ENCODE peak calls at places on chromosomes 1 and 21, in eight cellular contexts. Y is tibial artery, G is pancreas, F is heart right ventricle, V is upper lobe of right lung, B is breast epithelium, K is transverse colon, S is fibroblast of lung. M is an unnamed sample. For H3K4me1, the result is how much of the 10 kb centered on the place peaks cover.

GRCh38 chr1:25037174-25038074 is 107.3 kb upstream of the RUNX3 start:
- DNase-seq in Y (no peak), G (peak), F (no peak), V (no peak), B (no peak), K (peak), S (peak), M (peak)

GRCh38 chr1:115337633-115338456 is at the start of gene NGF:
- DNase-seq in Y (peak), G (peak), F (peak), V (peak), B (no peak), K (no peak), S (peak), M (no peak)

GRCh38 chr1:233166896-233167295 is 128.6 kb downstream of the PCNX2 start:
- DNase-seq in Y (no peak), G (no peak), F (no peak), V (no peak), B (no peak), K (no peak), S (no peak), M (no peak)

GRCh38 chr1:223248787-223249175 is 105.7 kb upstream of the TLR5 start:
- DNase-seq in Y (no peak), G (no peak), F (no peak), V (no peak), B (no peak), K (no peak), S (no peak), M (peak)

GRCh38 chr1:22872971-22873664 is 99.5 kb downstream of the LACTBL1 start:
- DNase-seq in Y (no peak), G (no peak), F (no peak), V (no peak), B (no peak), K (no peak), S (no peak), M (no peak)

GRCh38 chr1:14215151-14215550 is 383.3 kb upstream of the KAZN start:
- DNase-seq in Y (no peak), G (no peak), F (no peak), V (no peak), B (no peak), K (no peak), S (no peak), M (no peak)

GRCh38 chr1:88763649-88764406 is 79.8 kb downstream of the PKN2 start:
- DNase-seq in Y (no peak), G (no peak), F (no peak), V (no peak), B (no peak), K (no peak), S (peak), M (no peak)

GRCh38 chr1:232954594-232955365 is 4.4 kb downstream of the NTPCR start:
- DNase-seq in Y (no peak), G (no peak), F (no peak), V (no peak), B (no peak), K (no peak), S (no peak), M (no peak)

GRCh38 chr1:67921725-67922489 is 88.6 kb upstream of the GNG12 start:
- DNase-seq in Y (no peak), G (no peak), F (no peak), V (no peak), B (no peak), K (no peak), S (no peak), M (no peak)

GRCh38 chr1:92756537-92756936 is 28.4 kb downstream of the EVI5 start:
- DNase-seq in Y (no peak), G (no peak), F (no peak), V (no peak), B (no peak), K (no peak), S (peak), M (no peak)

GRCh38 chr1:32759521-32759980 is 57.0 kb upstream of the SYNC start:
- DNase-seq in Y (no peak), G (peak), F (no peak), V (peak), B (peak), K (peak), S (no peak), M (no peak)

GRCh38 chr1:15946546-15947381 is 29.1 kb downstream of the ZBTB17 start:
- DNase-seq in Y (no peak), G (no peak), F (no peak), V (no peak), B (no peak), K (no peak), S (no peak), M (no peak)

GRCh38 chr1:66088787-66089186 is 296.1 kb downstream of the PDE4B start:
- DNase-seq in Y (no peak), G (no peak), F (no peak), V (no peak), B (no peak), K (no peak), S (no peak), M (no peak)

GRCh38 chr1:33634143-33634542 is 161.7 kb downstream of the ZSCAN20 start:
- DNase-seq in Y (no peak), G (no peak), F (no peak), V (no peak), B (no peak), K (no peak), S (no peak), M (no peak)

GRCh38 chr1:111992396-111992985 is 3.0 kb upstream of the KCND3 start:
- DNase-seq in Y (no peak), G (no peak), F (no peak), V (no peak), B (no peak), K (no peak), S (no peak), M (no peak)

GRCh38 chr1:7253118-7253480 is 467.8 kb downstream of the CAMTA1 start:
- DNase-seq in Y (no peak), G (no peak), F (no peak), V (no peak), B (no peak), K (no peak), S (peak), M (no peak)

GRCh38 chr21:25457411-25457810 is 149.9 kb downstream of the MRPL39 start:
- DNase-seq in Y (no peak), G (no peak), F (no peak), V (no peak), B (no peak), K (no peak), S (peak), M (no peak)

GRCh38 chr1:118209648-118210047 is 24.6 kb upstream of the SPAG17 start:
- DNase-seq in Y (no peak), G (no peak), F (no peak), V (no peak), B (no peak), K (no peak), S (no peak), M (no peak)

GRCh38 chr1:152537496-152537895 is 23.2 kb downstream of the CRCT1 start:
- DNase-seq in Y (no peak), G (no peak), F (no peak), V (no peak), B (no peak), K (no peak), S (no peak), M (no peak)

GRCh38 chr21:28518620-28519019 is 474.1 kb downstream of the LTN1 start:
- DNase-seq in Y (no peak), G (no peak), F (no peak), V (no peak), B (no peak), K (no peak), S (no peak), M (no peak)

GRCh38 chr1:1624443-1625403 is 7.2 kb upstream of the MMP23B start:
- DNase-seq in Y (no peak), G (peak), F (peak), V (no peak), B (no peak), K (no peak), S (peak), M (no peak)

GRCh38 chr1:119101563-119101962 is 38.9 kb downstream of the WARS2 start:
- DNase-seq in Y (peak), G (no peak), F (no peak), V (no peak), B (peak), K (no peak), S (peak), M (no peak)

GRCh38 chr1:176559474-176560390 is 96.8 kb downstream of the PAPPA2 start:
- DNase-seq in Y (peak), G (no peak), F (peak), V (no peak), B (no peak), K (peak), S (peak), M (no peak)

GRCh38 chr21:38486221-38486620 is 12.1 kb downstream of the ERG start:
- DNase-seq in Y (no peak), G (no peak), F (no peak), V (no peak), B (no peak), K (no peak), S (peak), M (no peak)
- H3K4me1 ChIP-seq in Y (under half), G (under half), F (half or more), V (under half), B (under half), K (under half), S (under half), M (under half)

DNA sequence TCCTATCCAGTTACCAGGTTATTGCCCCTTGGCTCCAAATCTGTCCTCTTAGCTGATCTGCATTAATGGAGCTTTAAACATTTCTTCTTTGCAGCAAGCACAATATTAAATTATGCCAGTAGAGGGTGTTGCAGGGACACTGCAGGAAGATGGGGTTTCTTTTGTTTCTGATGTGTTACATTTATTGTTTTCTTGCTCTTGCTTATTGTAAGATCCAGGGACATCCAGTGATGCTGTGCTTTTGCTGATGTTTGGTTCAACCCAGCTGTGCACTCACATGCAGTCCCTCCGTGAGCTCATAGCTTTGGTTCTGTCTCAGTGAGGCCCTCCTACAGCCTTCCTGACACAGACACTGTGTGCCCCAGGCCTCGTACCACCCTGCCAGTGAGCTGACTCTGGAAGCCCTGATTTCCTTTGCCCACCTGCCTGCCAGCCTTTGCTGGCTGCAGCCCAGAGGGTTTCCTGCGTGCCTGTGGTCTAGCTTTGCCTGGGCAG is 103.5 kb downstream of the RABGAP1L start:
- DNase-seq in Y (no peak), G (no peak), F (no peak), V (no peak), B (peak), K (no peak), S (peak), M (no peak)
- H3K4me3 ChIP-seq in Y (no peak), G (no peak), F (no peak), V (no peak), B (no peak), K (no peak), S (no peak), M (no peak)

GRCh38 chr1:53821380-53821779 is 16.7 kb downstream of the NDC1 start:
- DNase-seq in Y (no peak), G (no peak), F (no peak), V (no peak), B (no peak), K (no peak), S (no peak), M (no peak)
- TF ChIP-seq CTCF in Y (no peak), G (no peak), F (no peak), V (no peak), B (no peak), K (no peak), S (no peak), M (no peak)

GRCh38 chr1:151514366-151514765 is 3.2 kb downstream of the CGN start:
- DNase-seq in Y (no peak), G (no peak), F (no peak), V (no peak), B (no peak), K (no peak), S (no peak), M (no peak)
- H3K4me1 ChIP-seq in Y (under half), G (under half), F (under half), V (under half), B (under half), K (under half), S (under half), M (under half)

DNA sequence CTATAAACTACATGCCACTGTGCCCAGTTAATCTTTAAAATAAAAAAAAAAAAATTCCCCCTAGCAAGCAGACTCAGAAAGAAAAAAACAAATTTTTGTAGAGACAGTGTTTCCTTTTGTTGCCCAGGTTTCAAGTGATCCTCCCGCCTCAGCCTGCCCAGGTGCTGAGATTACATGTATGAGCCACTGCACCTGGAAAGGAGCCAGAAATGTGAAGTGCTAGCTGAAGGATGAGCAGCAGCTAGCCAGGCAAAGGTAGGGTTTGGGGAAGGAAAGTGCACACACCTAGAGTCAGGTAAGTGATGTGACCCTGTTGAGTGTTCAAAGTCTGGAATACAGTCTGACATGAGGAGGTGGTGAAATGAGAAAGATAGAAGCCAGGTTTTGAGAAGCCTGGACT is 1.7 kb downstream of the AKR1A1 start:
- DNase-seq in Y (no peak), G (peak), F (no peak), V (no peak), B (peak), K (peak), S (no peak), M (no peak)
- H3K4me3 ChIP-seq in Y (peak), G (peak), F (no peak), V (peak), B (no peak), K (no peak), S (peak), M (no peak)